ENCODE peak calls at places on chromosomes 3 and 15, in six cellular contexts. F is MM.1S, G is neural progenitor cell, U is PC-3, T is GM23338, N is HCT116. Q is an unnamed sample.

GRCh38 chr3:103295974-103296570 is 861.3 kb downstream of the ZPLD1 start:
- DNase-seq in G (peak), T (peak), F (peak), U (peak), N (peak), Q (peak)

GRCh38 chr15:57251308-57251707 is 125.0 kb upstream of the CGNL1 start:
- DNase-seq in G (no peak), F (no peak), U (peak), T (peak), N (no peak), Q (no peak)

GRCh38 chr15:75356006-75356405 is 9.2 kb downstream of the NEIL1 start:
- DNase-seq in N (no peak), G (no peak), F (no peak), T (no peak), U (no peak), Q (no peak)

GRCh38 chr15:45948226-45948625 is 313.4 kb downstream of the SQOR start:
- DNase-seq in T (peak), N (no peak), F (peak), G (peak), U (no peak), Q (no peak)

GRCh38 chr3:11391930-11392688 is 119.9 kb downstream of the ATG7 start:
- DNase-seq in N (no peak), G (no peak), F (no peak), U (no peak), T (no peak), Q (no peak)

GRCh38 chr3:126928921-126929485 is 53.9 kb upstream of the PLXNA1 start:
- DNase-seq in U (no peak), N (no peak), F (no peak), T (no peak), G (no peak), Q (no peak)

GRCh38 chr15:45555914-45556608 is 31.1 kb upstream of the BLOC1S6 start:
- DNase-seq in U (no peak), F (no peak), T (no peak), N (no peak), G (no peak), Q (no peak)

GRCh38 chr3:187639912-187640822 is 30.0 kb downstream of the SST start:
- DNase-seq in N (no peak), F (no peak), T (no peak), G (no peak), U (no peak), Q (no peak)

GRCh38 chr3:15899438-15899837 is 101.7 kb upstream of the ANKRD28 start:
- DNase-seq in F (no peak), N (peak), U (peak), T (no peak), G (no peak), Q (no peak)

GRCh38 chr15:60906275-60906674 is 322.8 kb downstream of the RORA start:
- DNase-seq in U (no peak), N (no peak), T (no peak), F (no peak), G (no peak), Q (no peak)

GRCh38 chr3:152295344-152295743 is 26.6 kb downstream of the MBNL1 start:
- DNase-seq in F (no peak), T (no peak), N (no peak), G (no peak), U (no peak), Q (no peak)

GRCh38 chr3:36595531-36595930 is 168.8 kb downstream of the DCLK3 start:
- DNase-seq in U (no peak), T (no peak), G (no peak), F (no peak), N (no peak), Q (no peak)

GRCh38 chr3:17158941-17159682 is 274.4 kb downstream of the PLCL2 start:
- DNase-seq in F (no peak), G (no peak), U (peak), N (no peak), T (no peak), Q (no peak)

GRCh38 chr3:151003024-151003771 is 30.7 kb upstream of the CLRN1 start:
- DNase-seq in F (no peak), G (no peak), T (no peak), U (peak), N (no peak), Q (peak)

DNA sequence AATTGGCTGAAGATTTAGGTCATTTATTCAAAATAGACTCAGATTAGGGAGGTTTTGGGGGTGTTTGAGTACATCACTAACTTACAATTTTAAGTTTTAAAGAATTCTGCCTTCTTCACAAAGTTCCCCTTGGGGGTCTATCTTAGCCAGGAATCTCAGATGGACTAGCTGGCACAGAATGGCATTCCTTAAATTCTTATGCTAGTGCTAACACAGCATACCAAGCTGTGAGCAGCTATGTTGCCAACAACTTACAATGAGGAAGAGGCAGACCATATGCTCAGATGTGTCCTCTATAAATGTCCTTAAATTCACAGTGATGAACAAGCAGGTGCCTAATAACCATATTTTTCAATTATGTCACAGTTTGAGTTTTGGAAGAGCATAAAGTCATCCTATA is 60.9 kb upstream of the NPHP3 start:
- DNase-seq in G (peak), F (no peak), T (peak), U (peak), N (no peak), Q (no peak)
- TF ChIP-seq CTCF in G (no peak), F (no peak), T (no peak), U (no peak), N (no peak), Q (no peak)

GRCh38 chr3:53796161-53796560 is 50.1 kb downstream of the CHDH start:
- DNase-seq in G (peak), F (no peak), U (no peak), T (no peak), N (no peak), Q (no peak)
- TF ChIP-seq EZH2phosphoT487 in G (no peak), F (no peak), U (no peak), T (no peak), N (no peak), Q (no peak)

DNA sequence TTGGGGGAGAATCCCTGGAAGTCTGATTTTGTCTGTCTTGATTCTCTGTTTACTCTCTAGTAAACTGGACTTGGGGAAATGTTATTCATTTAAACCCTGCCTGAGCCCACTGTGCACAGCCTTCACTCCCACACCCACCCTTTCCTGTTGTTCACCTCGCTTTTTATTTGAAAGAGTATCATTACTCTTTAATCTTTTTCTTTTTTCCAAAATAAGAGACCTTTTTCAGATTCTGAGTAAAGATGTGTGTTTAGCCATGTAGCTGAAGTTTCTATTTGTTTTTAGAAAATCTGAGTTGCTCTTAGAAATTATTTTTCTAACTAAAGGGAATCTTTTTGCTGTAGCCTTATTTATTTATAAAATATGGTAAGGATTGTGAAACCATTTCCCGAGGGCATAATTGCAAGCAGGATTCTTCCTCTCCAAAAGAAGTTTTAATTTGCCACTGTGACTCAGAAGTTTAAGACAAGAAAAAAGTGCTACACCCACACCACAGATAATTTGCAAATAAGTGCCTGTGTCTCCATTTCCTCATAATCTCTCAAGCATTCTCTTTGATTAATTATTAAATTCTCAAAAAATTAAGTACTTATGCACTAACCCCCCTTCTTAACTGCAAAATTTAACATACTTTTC is 43.4 kb downstream of the RASA2 start:
- DNase-seq in U (peak), F (no peak), T (no peak), G (no peak), N (no peak), Q (no peak)
- H3K27ac ChIP-seq in U (no peak), F (no peak), T (peak), G (no peak), N (no peak), Q (no peak)

DNA sequence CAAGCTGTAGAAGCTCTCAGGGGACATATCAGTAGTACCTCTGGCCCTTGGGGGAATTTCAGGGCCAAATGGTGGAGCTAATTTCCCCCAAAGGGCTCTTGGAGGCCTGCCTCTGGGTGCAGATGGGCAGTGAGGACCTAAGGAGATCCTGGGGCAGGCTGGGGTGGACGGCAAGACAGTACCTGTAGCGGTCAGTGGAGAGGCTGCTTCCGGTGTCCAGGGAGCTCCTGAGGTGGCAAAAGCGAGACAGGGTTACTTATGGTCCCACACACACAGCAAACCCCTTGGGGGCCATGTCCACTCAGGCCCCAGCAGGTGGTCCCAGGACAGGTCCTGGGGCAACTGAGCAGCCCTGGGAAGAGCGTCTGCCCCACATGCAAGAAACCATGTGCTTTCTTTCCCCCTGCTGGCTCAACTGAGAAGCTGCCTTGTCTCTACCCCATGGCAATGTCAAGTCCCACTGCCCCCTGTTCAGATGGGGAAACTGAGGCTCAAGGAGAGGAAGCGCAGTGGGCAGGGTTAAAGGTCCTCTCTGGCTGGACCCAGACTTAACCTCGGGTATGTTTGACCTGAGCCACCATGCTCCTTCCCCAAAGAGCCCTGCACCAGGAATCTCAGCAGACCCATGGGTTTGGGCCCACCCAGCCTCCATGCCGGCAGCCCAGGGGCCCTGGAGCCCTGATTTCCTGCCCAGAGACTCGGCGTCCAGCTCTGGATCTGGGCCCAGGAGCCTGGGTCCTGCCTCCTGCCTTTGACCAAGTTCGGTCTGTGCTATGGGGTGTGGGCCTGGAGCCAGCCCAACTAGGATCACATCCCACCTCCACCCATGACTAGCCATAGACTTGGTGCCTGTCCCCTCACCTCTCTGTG is 25.7 kb downstream of the IQSEC1 start:
- DNase-seq in U (no peak), G (no peak), F (no peak), N (no peak), T (no peak), Q (no peak)
- TF ChIP-seq CTCF in U (peak), G (no peak), F (peak), N (no peak), T (no peak), Q (no peak)

Q was measured in hepatocyte.